ENCODE peak calls at places on chromosomes 5 and 9, in five cellular contexts. X is HL-60, K is endodermal cell, N is nephron progenitor cell, W is GM13976. Z is an unnamed sample.

GRCh38 chr5:91207248-91207647 is 175.9 kb downstream of the ARRDC3 start:
- DNase-seq in X (no peak), K (no peak), N (no peak), W (no peak), Z (no peak)

GRCh38 chr9:18721267-18722079 is 247.5 kb downstream of the ADAMTSL1 start:
- DNase-seq in X (no peak), K (no peak), N (peak), W (no peak), Z (no peak)

GRCh38 chr9:80467632-80468031 is 895.9 kb downstream of the TLE4 start:
- DNase-seq in X (no peak), K (no peak), N (no peak), W (no peak), Z (no peak)

GRCh38 chr5:99034336-99034735 is 105.5 kb upstream of the CHD1 start:
- DNase-seq in X (no peak), K (no peak), N (no peak), W (no peak), Z (no peak)

GRCh38 chr9:71743217-71743705 is 25.1 kb downstream of the CEMIP2 start:
- DNase-seq in X (no peak), K (no peak), N (no peak), W (no peak), Z (no peak)

GRCh38 chr5:161400583-161400982 is 145.9 kb downstream of the GABRB2 start:
- DNase-seq in X (no peak), K (no peak), N (no peak), W (no peak), Z (peak)

GRCh38 chr9:104923289-104923688 is 4.7 kb downstream of the ABCA1 start:
- DNase-seq in X (no peak), K (no peak), N (no peak), W (no peak), Z (no peak)

GRCh38 chr9:124282442-124283231 is 24.9 kb downstream of the NEK6 start:
- DNase-seq in X (no peak), K (no peak), N (no peak), W (no peak), Z (no peak)

GRCh38 chr5:6781711-6782110 is 68.5 kb downstream of the TENT4A start:
- DNase-seq in X (no peak), K (no peak), N (no peak), W (no peak), Z (no peak)

GRCh38 chr9:116142706-116143492 is 10.7 kb upstream of the PAPPA start:
- DNase-seq in X (no peak), K (no peak), N (no peak), W (no peak), Z (no peak)

GRCh38 chr5:66828551-66829421 is 232.6 kb downstream of the MAST4 start:
- DNase-seq in X (no peak), K (peak), N (peak), W (no peak), Z (peak)

GRCh38 chr5:170648546-170648945 is 135.0 kb upstream of the GABRP start:
- DNase-seq in X (no peak), K (peak), N (no peak), W (no peak), Z (no peak)

GRCh38 chr9:113361304-113362018 is 12.1 kb downstream of the BSPRY start:
- DNase-seq in X (no peak), K (no peak), N (no peak), W (no peak), Z (no peak)

GRCh38 chr5:122099060-122099790 is 21.2 kb upstream of the LOX start:
- DNase-seq in X (no peak), K (peak), N (no peak), W (no peak), Z (no peak)

GRCh38 chr9:130266236-130267098 is 907 bp downstream of the HMCN2 start:
- DNase-seq in X (no peak), K (peak), N (no peak), W (no peak), Z (no peak)

GRCh38 chr9:89916001-89916635 is 311.3 kb downstream of the GADD45G start:
- DNase-seq in X (no peak), K (peak), N (no peak), W (no peak), Z (no peak)

GRCh38 chr5:149118463-149118862 is 22.8 kb upstream of the ABLIM3 start:
- DNase-seq in X (no peak), K (no peak), N (no peak), W (no peak), Z (no peak)

GRCh38 chr9:102867488-102867887 is 127.6 kb upstream of the CYLC2 start:
- DNase-seq in X (no peak), K (no peak), N (no peak), W (no peak), Z (no peak)

GRCh38 chr5:139768802-139769465 is 26.7 kb upstream of the PSD2 start:
- DNase-seq in X (no peak), K (no peak), N (no peak), W (no peak), Z (no peak)

GRCh38 chr9:928363-929042 is 48.0 kb upstream of the DMRT3 start:
- DNase-seq in X (no peak), K (peak), N (peak), W (peak), Z (no peak)

GRCh38 chr9:8241201-8241600 is 441.6 kb upstream of the DMAC1 start:
- DNase-seq in X (no peak), K (no peak), N (no peak), W (no peak), Z (no peak)

GRCh38 chr9:123834218-123834906 is 95.6 kb downstream of the DENND1A start:
- DNase-seq in X (no peak), K (no peak), N (no peak), W (no peak), Z (peak)

GRCh38 chr9:86639899-86640379 is 285.7 kb upstream of the TUT7 start:
- DNase-seq in X (no peak), K (peak), N (peak), W (no peak), Z (no peak)

GRCh38 chr9:85114799-85115198 is 445.3 kb downstream of the NTRK2 start:
- DNase-seq in X (no peak), K (no peak), N (no peak), W (no peak), Z (no peak)

GRCh38 chr5:94893404-94894145 is 275.1 kb downstream of the SLF1 start:
- DNase-seq in X (no peak), K (no peak), N (no peak), W (no peak), Z (no peak)

GRCh38 chr5:132496631-132497487 is 6.3 kb upstream of the IRF1 start:
- DNase-seq in X (no peak), K (peak), N (peak), W (peak), Z (no peak)

GRCh38 chr5:95595289-95595931 is 24.5 kb upstream of the GPR150 start:
- DNase-seq in X (no peak), K (no peak), N (no peak), W (no peak), Z (no peak)

GRCh38 chr9:93235278-93235960 is 51.5 kb downstream of the WNK2 start:
- DNase-seq in X (no peak), K (no peak), N (no peak), W (no peak), Z (no peak)

GRCh38 chr9:4923580-4924544 is 61.2 kb upstream of the JAK2 start:
- DNase-seq in X (no peak), K (no peak), N (no peak), W (peak), Z (no peak)

GRCh38 chr9:4389755-4390154 is 89.9 kb upstream of the GLIS3 start:
- DNase-seq in X (no peak), K (no peak), N (no peak), W (no peak), Z (no peak)

GRCh38 chr9:81393985-81394811 is 295.1 kb downstream of the TLE1 start:
- DNase-seq in X (no peak), K (no peak), N (no peak), W (no peak), Z (no peak)

GRCh38 chr5:176778921-176779465 is 31.4 kb upstream of the UNC5A start:
- DNase-seq in X (no peak), K (peak), N (no peak), W (no peak), Z (no peak)